ENCODE peak calls at places on chromosomes 12 and 14, in ten cellular contexts. R is SW 1271; S is KBM-7; L is WTC11; D is stimulated activated CD8-positive, alpha-beta memory T cell treated with anti-CD3 and anti-CD28 coated beads, Interleukin-4, amount 100 ng/mL, for 48 hours; T is AG10803; B is T-helper 9 cell; Q is epithelial cell of esophagus; F is A172; N is small intestine. I is an unnamed sample.

GRCh38 chr12:116577149-116577548 is 18.0 kb downstream of the MAP1LC3B2 start:
- DNase-seq in R (no peak), S (no peak), L (no peak), D (no peak), T (no peak), B (no peak), Q (no peak), F (no peak), N (no peak), I (no peak)

GRCh38 chr14:73786632-73786941 is 65.0 kb upstream of the PTGR2 start:
- DNase-seq in R (no peak), S (peak; percentile 34), L (peak; percentile 63), D (no peak), T (no peak), B (no peak), Q (peak; percentile 16), F (no peak), N (peak; percentile 54), I (no peak)

GRCh38 chr14:67971627-67972625 is 152.3 kb downstream of the RAD51B start:
- DNase-seq in R (no peak), S (no peak), L (no peak), D (no peak), T (no peak), B (no peak), Q (peak; percentile 86), F (no peak), N (peak; percentile 40), I (no peak)

GRCh38 chr12:25495336-25496097 is 57.6 kb downstream of the LMNTD1 start:
- DNase-seq in R (no peak), S (no peak), L (no peak), D (no peak), T (peak; percentile 80), B (no peak), Q (peak; percentile 86), F (peak; percentile 84), N (no peak), I (no peak)

GRCh38 chr12:49580572-49581535 is 12.9 kb upstream of the MCRS1 start:
- DNase-seq in R (peak; percentile 15), S (peak; percentile 70), L (peak; percentile 94), D (peak; percentile 74), T (peak; percentile 64), B (peak; percentile 40), Q (peak; percentile 75), F (peak; percentile 84), N (peak; percentile 73), I (peak; percentile 44)

GRCh38 chr14:74840603-74841030 is 35.3 kb downstream of the PROX2 start:
- DNase-seq in R (no peak), S (no peak), L (no peak), D (no peak), T (no peak), B (no peak), Q (no peak), F (no peak), N (no peak), I (no peak)

GRCh38 chr12:9134981-9135628 is 19.4 kb upstream of the A2M start:
- DNase-seq in R (no peak), S (peak; percentile 43), L (peak; percentile 37), D (no peak), T (no peak), B (no peak), Q (peak; percentile 43), F (no peak), N (peak; percentile 1), I (no peak)

GRCh38 chr14:24382103-24382377 is 14.1 kb downstream of the NFATC4 start:
- DNase-seq in R (no peak), S (no peak), L (no peak), D (no peak), T (no peak), B (no peak), Q (no peak), F (no peak), N (no peak), I (no peak)

I was measured in activated naive CD8-positive, alpha-beta T cell treated with anti-CD3 and anti-CD28 coated beads for 36 hours.